ENCODE peak calls at places on chromosome X, in nine cellular contexts. D, C, I, X, T, Z, W, L and F are unnamed samples.

GRCh38 chrX:79270401-79270800 is 96.7 kb downstream of the ITM2A start:
- DNase-seq in D (peak; percentile 38), C (no peak), I (no peak), X (no peak), T (no peak), Z (peak; percentile 40), W (peak; percentile 36), L (no peak), F (peak; percentile 74)

GRCh38 chrX:49061916-49062315 is 3.1 kb downstream of the CCDC120 start:
- DNase-seq in D (no peak), C (no peak), I (no peak), X (no peak), T (no peak), Z (no peak), W (no peak), L (no peak), F (no peak)

GRCh38 chrX:119605398-119605738 is 856 bp downstream of the NKRF start:
- DNase-seq in D (no peak), C (no peak), I (no peak), X (no peak), T (peak; percentile 15), Z (no peak), W (peak; percentile 47), L (no peak), F (no peak)

GRCh38 chrX:66200050-66200664 is 36.1 kb downstream of the HEPH start:
- DNase-seq in D (no peak), C (no peak), I (no peak), X (no peak), T (no peak), Z (no peak), W (no peak), L (no peak), F (no peak)

GRCh38 chrX:151359931-151360871 is 36.8 kb upstream of the VMA21 start:
- DNase-seq in D (no peak), C (peak; percentile 1), I (peak; percentile 1), X (peak; percentile 48), T (peak; percentile 51), Z (no peak), W (peak; percentile 23), L (no peak), F (peak; percentile 25)

GRCh38 chrX:155857561-155857960 is 23.6 kb upstream of the VAMP7 start:
- DNase-seq in D (no peak), C (no peak), I (no peak), X (no peak), T (peak; percentile 21), Z (no peak), W (no peak), L (no peak), F (no peak)

GRCh38 chrX:48715876-48716502 is 19.5 kb downstream of the SUV39H1 start:
- DNase-seq in D (no peak), C (no peak), I (no peak), X (no peak), T (no peak), Z (no peak), W (no peak), L (no peak), F (no peak)

GRCh38 chrX:24145340-24146186 is 4.0 kb upstream of the ZFX start:
- DNase-seq in D (no peak), C (no peak), I (no peak), X (no peak), T (peak; percentile 66), Z (no peak), W (no peak), L (no peak), F (no peak)

GRCh38 chrX:115650449-115650848 is 89.5 kb downstream of the PLS3 start:
- DNase-seq in D (no peak), C (no peak), I (no peak), X (no peak), T (peak; percentile 58), Z (no peak), W (no peak), L (no peak), F (no peak)

GRCh38 chrX:48511561-48511960 is 2.8 kb downstream of the PORCN start:
- DNase-seq in D (no peak), C (no peak), I (no peak), X (no peak), T (peak; percentile 44), Z (no peak), W (no peak), L (no peak), F (no peak)

GRCh38 chrX:34365482-34365881 is 233.4 kb upstream of the FAM47A start:
- DNase-seq in D (no peak), C (peak; percentile 0), I (peak; percentile 3), X (no peak), T (peak; percentile 70), Z (no peak), W (no peak), L (no peak), F (no peak)

GRCh38 chrX:8846271-8846670 is 45.1 kb upstream of the FAM9A start:
- DNase-seq in D (no peak), C (peak; percentile 35), I (no peak), X (no peak), T (no peak), Z (no peak), W (no peak), L (no peak), F (no peak)

GRCh38 chrX:623599-624323 is 6.8 kb upstream of the SHOX start:
- DNase-seq in D (no peak), C (no peak), I (no peak), X (no peak), T (no peak), Z (no peak), W (no peak), L (peak; percentile 22), F (no peak)

GRCh38 chrX:118047446-118048186 is 69.0 kb downstream of the KLHL13 start:
- DNase-seq in D (no peak), C (no peak), I (no peak), X (no peak), T (no peak), Z (no peak), W (no peak), L (no peak), F (no peak)